ENCODE peak calls at places on chromosomes 7 and 10, in five cellular contexts. One of them, this sample, is unnamed.

GRCh38 chr7:134948736-134949135 is 37.6 kb upstream of the AGBL3 start:
- DNase-seq in RWPE1: no peak
- DNase-seq in GM23338: no peak
- DNase-seq in adrenal gland: no peak
- DNase-seq in WTC11: no peak
- DNase-seq in this sample: no peak

GRCh38 chr7:142833174-142834027 is 21.5 kb upstream of the EPHB6 start:
- DNase-seq in RWPE1: no peak
- DNase-seq in GM23338: no peak
- DNase-seq in adrenal gland: no peak
- DNase-seq in WTC11: no peak
- DNase-seq in this sample: no peak

GRCh38 chr7:149005427-149006344 is 22.6 kb downstream of the PDIA4 start:
- DNase-seq in RWPE1: no peak
- DNase-seq in GM23338: peak
- DNase-seq in adrenal gland: peak
- DNase-seq in WTC11: peak
- DNase-seq in this sample: peak

GRCh38 chr10:118818621-118819221 is 64.0 kb upstream of the CACUL1 start:
- DNase-seq in RWPE1: no peak
- DNase-seq in GM23338: no peak
- DNase-seq in adrenal gland: peak
- DNase-seq in WTC11: no peak
- DNase-seq in this sample: peak

GRCh38 chr7:156927571-156928405 is 21.7 kb upstream of the NOM1 start:
- DNase-seq in RWPE1: no peak
- DNase-seq in GM23338: no peak
- DNase-seq in adrenal gland: no peak
- DNase-seq in WTC11: no peak
- DNase-seq in this sample: no peak

GRCh38 chr10:71741029-71741428 is 21.5 kb upstream of the C10orf105 start:
- DNase-seq in RWPE1: no peak
- DNase-seq in GM23338: no peak
- DNase-seq in adrenal gland: no peak
- DNase-seq in WTC11: no peak
- DNase-seq in this sample: no peak

GRCh38 chr7:53303781-53304180 is 268.3 kb downstream of the POM121L12 start:
- DNase-seq in RWPE1: no peak
- DNase-seq in GM23338: no peak
- DNase-seq in adrenal gland: no peak
- DNase-seq in WTC11: no peak
- DNase-seq in this sample: no peak

GRCh38 chr7:138025215-138026186 is 23.6 kb upstream of the CREB3L2 start:
- DNase-seq in RWPE1: no peak
- DNase-seq in GM23338: no peak
- DNase-seq in adrenal gland: no peak
- DNase-seq in WTC11: no peak
- DNase-seq in this sample: no peak

GRCh38 chr10:31782701-31783100 is 145.9 kb downstream of the ARHGAP12 start:
- DNase-seq in RWPE1: no peak
- DNase-seq in GM23338: no peak
- DNase-seq in adrenal gland: no peak
- DNase-seq in WTC11: no peak
- DNase-seq in this sample: no peak

GRCh38 chr7:122676466-122676865 is 22.5 kb downstream of the RNF133 start:
- DNase-seq in RWPE1: no peak
- DNase-seq in GM23338: no peak
- DNase-seq in adrenal gland: no peak
- DNase-seq in WTC11: no peak
- DNase-seq in this sample: no peak

GRCh38 chr7:134448359-134449229 is 10.3 kb downstream of the AKR1B1 start:
- DNase-seq in RWPE1: peak
- DNase-seq in GM23338: no peak
- DNase-seq in adrenal gland: no peak
- DNase-seq in WTC11: no peak
- DNase-seq in this sample: no peak

GRCh38 chr10:79193694-79194382 is 125.1 kb downstream of the ZMIZ1 start:
- DNase-seq in RWPE1: no peak
- DNase-seq in GM23338: no peak
- DNase-seq in adrenal gland: no peak
- DNase-seq in WTC11: no peak
- DNase-seq in this sample: peak

GRCh38 chr7:72492446-72492845 is 80.3 kb upstream of the CALN1 start:
- DNase-seq in RWPE1: no peak
- DNase-seq in GM23338: no peak
- DNase-seq in adrenal gland: peak
- DNase-seq in WTC11: no peak
- DNase-seq in this sample: no peak

GRCh38 chr10:26475448-26475847 is 37.3 kb downstream of the APBB1IP start:
- DNase-seq in RWPE1: no peak
- DNase-seq in GM23338: no peak
- DNase-seq in adrenal gland: no peak
- DNase-seq in WTC11: no peak
- DNase-seq in this sample: no peak

GRCh38 chr7:66429498-66430163 is 199.1 kb upstream of the KCTD7 start:
- DNase-seq in RWPE1: no peak
- DNase-seq in GM23338: no peak
- DNase-seq in adrenal gland: no peak
- DNase-seq in WTC11: no peak
- DNase-seq in this sample: no peak

GRCh38 chr7:138477081-138477578 is 17.1 kb downstream of the TRIM24 start:
- DNase-seq in RWPE1: no peak
- DNase-seq in GM23338: no peak
- DNase-seq in adrenal gland: no peak
- DNase-seq in WTC11: no peak
- DNase-seq in this sample: no peak

GRCh38 chr10:128735996-128736395 is 609.8 kb upstream of the MKI67 start:
- DNase-seq in RWPE1: no peak
- DNase-seq in GM23338: no peak
- DNase-seq in adrenal gland: no peak
- DNase-seq in WTC11: no peak
- DNase-seq in this sample: no peak

GRCh38 chr10:113381906-113382562 is 170.8 kb upstream of the HABP2 start:
- DNase-seq in RWPE1: no peak
- DNase-seq in GM23338: no peak
- DNase-seq in adrenal gland: no peak
- DNase-seq in WTC11: no peak
- DNase-seq in this sample: no peak

GRCh38 chr7:84216477-84216876 is 21.9 kb upstream of the SEMA3A start:
- DNase-seq in RWPE1: no peak
- DNase-seq in GM23338: no peak
- DNase-seq in adrenal gland: no peak
- DNase-seq in WTC11: no peak
- DNase-seq in this sample: no peak

GRCh38 chr10:23015021-23015707 is 80.2 kb upstream of the MSRB2 start:
- DNase-seq in RWPE1: no peak
- DNase-seq in GM23338: no peak
- DNase-seq in adrenal gland: no peak
- DNase-seq in WTC11: no peak
- DNase-seq in this sample: no peak

GRCh38 chr10:35635576-35635975 is 6.5 kb downstream of the FZD8 start:
- DNase-seq in RWPE1: peak
- DNase-seq in GM23338: peak
- DNase-seq in adrenal gland: peak
- DNase-seq in WTC11: peak
- DNase-seq in this sample: peak

GRCh38 chr7:157389951-157390730 is 53.3 kb downstream of the DNAJB6 start:
- DNase-seq in RWPE1: no peak
- DNase-seq in GM23338: no peak
- DNase-seq in adrenal gland: no peak
- DNase-seq in WTC11: no peak
- DNase-seq in this sample: peak

GRCh38 chr7:79673969-79674368 is 220.5 kb upstream of the MAGI2 start:
- DNase-seq in RWPE1: no peak
- DNase-seq in GM23338: no peak
- DNase-seq in adrenal gland: no peak
- DNase-seq in WTC11: no peak
- DNase-seq in this sample: no peak

GRCh38 chr7:55405856-55406541 is 40.9 kb downstream of the LANCL2 start:
- DNase-seq in RWPE1: no peak
- DNase-seq in GM23338: no peak
- DNase-seq in adrenal gland: no peak
- DNase-seq in WTC11: no peak
- DNase-seq in this sample: no peak

GRCh38 chr7:29370531-29371314 is 176.1 kb downstream of the CHN2 start:
- DNase-seq in RWPE1: peak
- DNase-seq in GM23338: no peak
- DNase-seq in adrenal gland: peak
- DNase-seq in WTC11: no peak
- DNase-seq in this sample: no peak

DNA sequence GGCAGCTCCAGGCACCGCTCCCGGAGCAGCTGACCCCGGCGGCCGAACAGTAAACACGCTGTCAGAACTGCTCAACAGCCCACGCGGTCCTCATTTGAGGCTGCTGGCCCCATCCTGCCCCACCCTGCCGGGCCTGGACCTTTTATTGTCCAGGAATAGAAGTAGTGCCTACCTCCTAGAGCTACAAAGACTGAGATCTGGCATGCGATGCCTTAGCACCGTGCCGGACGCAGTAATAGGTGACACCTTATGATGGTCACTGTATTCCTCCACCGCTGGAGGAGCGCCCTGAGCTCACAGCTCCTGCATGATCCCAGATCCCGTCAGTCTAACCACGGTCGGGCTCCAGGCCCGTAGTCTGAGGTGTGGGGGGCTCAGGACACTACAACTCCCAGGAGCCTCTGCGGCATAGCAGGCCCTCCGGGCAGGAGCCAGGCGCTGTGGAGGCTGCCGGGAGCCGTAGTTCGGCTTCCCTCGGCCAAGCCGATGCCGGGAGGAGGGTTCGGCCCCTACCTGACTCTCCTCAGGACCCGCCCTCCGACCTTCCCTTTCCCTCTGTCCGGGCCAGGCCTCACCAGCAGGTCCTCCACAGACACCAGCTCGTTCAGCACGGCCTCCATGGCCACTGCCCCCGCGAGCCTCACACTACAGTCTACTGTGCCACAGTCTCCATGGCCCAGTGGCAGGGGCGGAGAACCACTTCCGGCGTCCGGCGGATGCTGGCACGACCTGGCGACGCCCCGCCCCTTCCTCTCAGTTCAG is at the start of gene FIS1:
- DNase-seq in RWPE1: peak
- DNase-seq in GM23338: peak
- DNase-seq in adrenal gland: peak
- DNase-seq in WTC11: peak
- DNase-seq in this sample: peak
- TF ChIP-seq CTCF in RWPE1: peak
- TF ChIP-seq CTCF in GM23338: peak
- TF ChIP-seq CTCF in adrenal gland: peak
- TF ChIP-seq CTCF in WTC11: peak
- TF ChIP-seq CTCF in this sample: peak

DNA sequence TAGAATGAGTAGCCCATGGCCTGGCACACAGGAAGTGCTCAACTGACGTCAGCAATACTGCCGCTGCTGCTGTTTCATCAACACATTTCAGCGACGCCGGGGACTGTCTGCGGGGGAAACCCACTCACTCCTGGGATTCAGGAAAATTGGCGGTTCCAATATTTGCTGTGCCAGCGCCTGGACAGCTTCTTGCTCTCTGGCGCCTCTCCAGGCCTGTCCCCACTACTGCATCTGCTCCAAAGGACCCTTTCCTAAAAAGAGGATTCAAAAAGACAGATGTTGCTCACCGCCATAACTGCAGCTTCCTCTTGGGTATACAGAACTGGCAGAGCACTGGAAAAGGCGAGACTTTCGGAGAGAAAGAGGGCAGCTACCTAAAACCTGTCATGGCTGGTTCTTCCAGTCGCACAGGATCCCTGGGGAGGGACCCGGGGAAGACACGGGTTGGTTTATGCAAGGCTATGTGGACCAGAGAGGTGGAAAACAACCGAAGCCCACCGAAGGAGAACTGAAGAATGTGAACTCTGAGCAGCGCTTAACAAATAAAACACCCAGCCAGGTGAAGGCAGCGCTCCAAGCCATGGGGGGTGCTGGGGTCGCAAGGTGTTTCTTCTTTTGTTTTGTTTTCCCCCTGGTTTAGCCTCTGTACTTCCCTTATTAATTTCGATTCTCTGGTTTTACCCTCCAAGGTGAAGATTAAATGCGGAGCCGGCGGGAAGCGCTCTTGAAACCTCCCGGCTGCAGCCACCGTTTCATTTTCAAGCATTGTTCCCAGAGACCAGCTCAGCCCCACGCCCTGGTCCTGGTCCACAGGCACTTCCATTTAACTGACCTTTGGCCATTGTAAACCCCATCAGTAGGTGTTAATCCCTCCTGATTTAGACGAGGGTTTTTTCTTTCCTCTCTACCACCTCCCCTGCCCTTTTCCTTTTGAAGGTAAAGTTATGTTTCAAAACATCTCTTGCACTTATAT is 39.5 kb upstream of the ENO4 start:
- DNase-seq in RWPE1: peak
- DNase-seq in GM23338: peak
- DNase-seq in adrenal gland: no peak
- DNase-seq in WTC11: peak
- DNase-seq in this sample: peak
- TF ChIP-seq CTCF in RWPE1: peak
- TF ChIP-seq CTCF in GM23338: peak
- TF ChIP-seq CTCF in adrenal gland: no peak
- TF ChIP-seq CTCF in WTC11: peak
- TF ChIP-seq CTCF in this sample: peak

GRCh38 chr10:44168478-44168877 is 216.4 kb downstream of the CXCL12 start:
- DNase-seq in RWPE1: no peak
- DNase-seq in GM23338: no peak
- DNase-seq in adrenal gland: no peak
- DNase-seq in WTC11: no peak
- DNase-seq in this sample: no peak

GRCh38 chr10:44166441-44166840 is 218.5 kb downstream of the CXCL12 start:
- DNase-seq in RWPE1: no peak
- DNase-seq in GM23338: no peak
- DNase-seq in adrenal gland: no peak
- DNase-seq in WTC11: no peak
- DNase-seq in this sample: no peak

GRCh38 chr10:44171765-44172164 is 213.1 kb downstream of the CXCL12 start:
- DNase-seq in RWPE1: no peak
- DNase-seq in GM23338: no peak
- DNase-seq in adrenal gland: no peak
- DNase-seq in WTC11: no peak
- DNase-seq in this sample: no peak

GRCh38 chr10:44164256-44164956 is 220.5 kb downstream of the CXCL12 start:
- DNase-seq in RWPE1: no peak
- DNase-seq in GM23338: no peak
- DNase-seq in adrenal gland: no peak
- DNase-seq in WTC11: no peak
- DNase-seq in this sample: no peak

DNA sequence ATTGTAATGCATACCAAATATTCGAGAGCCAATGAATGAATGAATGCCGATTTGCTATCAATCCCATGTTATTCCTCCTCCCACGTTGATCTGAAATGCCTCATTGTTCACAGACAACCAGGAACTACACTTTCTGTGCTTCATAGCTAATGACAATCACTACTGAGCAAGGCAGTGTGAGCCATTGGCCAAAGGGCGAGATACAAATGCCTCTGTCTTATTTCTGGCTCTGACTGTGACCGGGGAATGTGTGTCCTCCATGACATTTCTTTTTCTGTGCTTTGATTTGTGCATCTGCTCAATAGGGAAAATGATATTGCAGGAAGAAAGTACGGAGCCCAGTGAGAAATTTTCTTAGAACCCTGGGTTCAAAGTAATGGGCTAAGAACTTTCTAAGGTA is 217.1 kb downstream of the CXCL12 start:
- DNase-seq in RWPE1: no peak
- DNase-seq in GM23338: no peak
- DNase-seq in adrenal gland: no peak
- DNase-seq in WTC11: no peak
- DNase-seq in this sample: no peak
- TF ChIP-seq CTCF in RWPE1: no peak
- TF ChIP-seq CTCF in GM23338: no peak
- TF ChIP-seq CTCF in adrenal gland: no peak
- TF ChIP-seq CTCF in WTC11: no peak
- TF ChIP-seq CTCF in this sample: no peak

GRCh38 chr7:131544449-131545425 is 11.7 kb downstream of the PODXL start:
- DNase-seq in RWPE1: no peak
- DNase-seq in GM23338: peak
- DNase-seq in adrenal gland: no peak
- DNase-seq in WTC11: no peak
- DNase-seq in this sample: no peak
- TF ChIP-seq CTCF in RWPE1: no peak
- TF ChIP-seq CTCF in GM23338: no peak
- TF ChIP-seq CTCF in adrenal gland: no peak
- TF ChIP-seq CTCF in WTC11: no peak
- TF ChIP-seq CTCF in this sample: no peak

This sample was measured in glutamatergic neuron.